ENCODE peak calls at places on chromosomes 1 and 21, in six cellular contexts. V is sigmoid colon, R is testis, Z is transverse colon, K is A549, L is uterus. A is an unnamed sample.

GRCh38 chr1:156117414-156118174 is 3.1 kb downstream of the LMNA start:
- DNase-seq in V (no peak), R (no peak), L (no peak), K (no peak), Z (no peak), A (peak)

GRCh38 chr1:228323401-228323800 is 83.2 kb downstream of the TRIM11 start:
- DNase-seq in R (no peak), L (peak), V (peak), K (no peak), Z (no peak), A (no peak)

GRCh38 chr1:51410568-51411460 is 80.5 kb upstream of the TTC39A start:
- DNase-seq in K (no peak), R (no peak), V (no peak), Z (no peak), L (no peak), A (no peak)

GRCh38 chr1:173666646-173667045 is 3.0 kb downstream of the ANKRD45 start:
- DNase-seq in R (no peak), L (no peak), V (no peak), Z (no peak), K (no peak), A (no peak)

GRCh38 chr1:26483980-26484379 is 11.7 kb downstream of the HMGN2 start:
- DNase-seq in L (no peak), K (no peak), Z (no peak), R (no peak), V (no peak), A (no peak)

GRCh38 chr1:88890790-88891317 is 513 bp downstream of the GTF2B start:
- DNase-seq in K (no peak), V (no peak), R (peak), Z (peak), L (no peak), A (peak)

GRCh38 chr1:85464497-85465098 is 361 bp downstream of the DDAH1 start:
- DNase-seq in R (peak), K (peak), V (peak), Z (peak), L (peak), A (peak)

GRCh38 chr1:69794831-69795230 is 227.1 kb downstream of the LRRC7 start:
- DNase-seq in Z (no peak), R (no peak), V (no peak), K (peak), L (no peak), A (no peak)

GRCh38 chr21:34276711-34277425 is 86.9 kb upstream of the KCNE2 start:
- DNase-seq in R (no peak), L (no peak), V (no peak), Z (no peak), K (no peak), A (no peak)

GRCh38 chr1:116711061-116711582 is 43.1 kb upstream of the CD2 start:
- DNase-seq in L (no peak), K (no peak), R (no peak), V (no peak), Z (no peak), A (peak)

GRCh38 chr1:208247696-208248095 is 3.5 kb upstream of the PLXNA2 start:
- DNase-seq in Z (no peak), K (no peak), R (no peak), V (no peak), L (no peak), A (no peak)

GRCh38 chr1:15277933-15278332 is 30.9 kb downstream of the FHAD1 start:
- DNase-seq in K (no peak), Z (no peak), V (no peak), R (no peak), L (no peak), A (no peak)

GRCh38 chr1:5598824-5599395 is 393.3 kb downstream of the NPHP4 start:
- DNase-seq in L (no peak), R (no peak), K (no peak), V (no peak), Z (no peak), A (no peak)

GRCh38 chr21:45306832-45307571 is 19.3 kb upstream of the POFUT2 start:
- DNase-seq in L (peak), V (peak), Z (peak), R (peak), K (no peak), A (peak)

GRCh38 chr21:38229260-38229877 is 27.4 kb upstream of the KCNJ15 start:
- DNase-seq in Z (no peak), K (peak), V (no peak), R (no peak), L (no peak), A (no peak)

GRCh38 chr1:43858324-43858723 is 75.3 kb upstream of the ARTN start:
- DNase-seq in Z (no peak), V (peak), K (no peak), R (peak), L (peak), A (peak)

GRCh38 chr1:111444031-111444430 is 5.0 kb downstream of the WDR77 start:
- DNase-seq in V (no peak), K (no peak), Z (no peak), L (no peak), R (no peak), A (no peak)

GRCh38 chr1:230894032-230894431 is 25.7 kb upstream of the C1orf198 start:
- DNase-seq in R (no peak), V (no peak), Z (no peak), L (no peak), K (no peak), A (no peak)

GRCh38 chr1:168285419-168285790 is 4.7 kb downstream of the TBX19 start:
- DNase-seq in Z (no peak), R (no peak), V (no peak), K (no peak), L (no peak), A (peak)

GRCh38 chr1:170273556-170274501 is 128.1 kb downstream of the NTMT2 start:
- DNase-seq in Z (no peak), K (no peak), V (no peak), L (no peak), R (peak), A (peak)

GRCh38 chr1:196317535-196318522 is 290.4 kb downstream of the KCNT2 start:
- DNase-seq in K (peak), R (peak), V (no peak), Z (no peak), L (no peak), A (peak)

GRCh38 chr1:25232027-25232865 is at the start of gene SYF2:
- DNase-seq in R (peak), Z (peak), V (peak), K (peak), L (peak), A (peak)

GRCh38 chr1:25238046-25238445 is 5.7 kb upstream of the SYF2 start:
- DNase-seq in V (no peak), L (no peak), R (no peak), Z (no peak), K (no peak), A (no peak)

GRCh38 chr1:25232866-25233784 is 823 bp upstream of the SYF2 start:
- DNase-seq in K (peak), R (peak), V (peak), Z (peak), L (peak), A (peak)
- TF ChIP-seq POLR2A in K (peak), R (no peak), V (no peak), Z (no peak), L (no peak), A (no peak)

GRCh38 chr21:17611414-17612022 is 1.2 kb downstream of the BTG3 start:
- DNase-seq in Z (peak), L (peak), V (peak), R (peak), K (peak), A (peak)
- TF ChIP-seq CTCF in Z (no peak), L (peak), V (peak), R (no peak), K (no peak), A (no peak)

GRCh38 chr1:226082587-226082917 is 20.0 kb downstream of the H3-3A start:
- DNase-seq in R (no peak), L (no peak), Z (no peak), V (no peak), K (no peak), A (no peak)

GRCh38 chr1:226086776-226087175 is 24.3 kb downstream of the H3-3A start:
- DNase-seq in K (no peak), V (no peak), L (no peak), R (no peak), Z (no peak), A (no peak)

GRCh38 chr1:226085675-226086074 is 23.2 kb downstream of the H3-3A start:
- DNase-seq in V (no peak), L (no peak), Z (no peak), K (no peak), R (no peak), A (no peak)

GRCh38 chr1:226082959-226083302 is 20.4 kb downstream of the H3-3A start:
- DNase-seq in R (peak), L (peak), V (peak), Z (peak), K (peak), A (peak)

GRCh38 chr1:226083303-226084101 is 21.0 kb downstream of the H3-3A start:
- DNase-seq in V (peak), L (peak), Z (peak), K (peak), R (peak), A (peak)
- TF ChIP-seq POLR2A in V (no peak), L (peak), Z (no peak), K (peak), R (no peak), A (peak)

GRCh38 chr1:214318356-214318755 is 37.4 kb downstream of the SMYD2 start:
- DNase-seq in V (no peak), R (no peak), Z (no peak), K (no peak), L (no peak), A (no peak)

GRCh38 chr1:214316597-214316996 is 35.6 kb downstream of the SMYD2 start:
- DNase-seq in Z (no peak), L (no peak), V (no peak), K (no peak), R (no peak), A (peak)

GRCh38 chr1:214317300-214317699 is 36.3 kb downstream of the SMYD2 start:
- DNase-seq in Z (no peak), R (no peak), K (no peak), V (no peak), L (no peak), A (no peak)

GRCh38 chr1:214318956-214319355 is 38.0 kb downstream of the SMYD2 start:
- DNase-seq in K (no peak), Z (no peak), V (no peak), L (no peak), R (no peak), A (no peak)

DNA sequence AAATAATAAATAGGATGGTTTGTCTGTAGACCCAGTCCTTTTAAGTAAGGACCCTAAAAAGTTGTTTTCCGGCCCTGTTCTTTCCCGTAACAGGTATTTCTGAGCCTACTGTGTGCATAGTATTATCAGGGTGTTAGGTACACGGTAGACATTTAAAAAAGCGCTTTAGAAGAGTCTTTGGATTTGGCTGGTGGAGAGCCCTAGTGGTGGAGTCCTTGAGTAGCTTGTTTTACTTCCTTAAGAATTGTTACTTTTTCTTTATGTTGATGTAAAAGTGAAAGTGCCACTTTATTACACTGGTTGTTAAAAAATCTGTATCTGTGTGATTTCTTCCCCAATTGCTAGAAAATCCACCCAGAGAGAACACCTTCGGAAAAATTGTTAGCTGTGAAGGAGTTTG is 36.8 kb downstream of the SMYD2 start:
- DNase-seq in Z (no peak), V (no peak), L (no peak), K (no peak), R (no peak), A (no peak)
- TF ChIP-seq CTCF in Z (no peak), V (no peak), L (no peak), K (no peak), R (no peak), A (no peak)

GRCh38 chr1:192812420-192813209 is 3.8 kb downstream of the RGS2 start:
- DNase-seq in R (no peak), V (no peak), Z (no peak), K (no peak), L (no peak), A (no peak)
- TF ChIP-seq POLR2A in R (no peak), V (no peak), Z (no peak), K (no peak), L (no peak), A (no peak)

GRCh38 chr1:157419845-157420542 is 132.3 kb downstream of the FCRL5 start:
- DNase-seq in K (no peak), Z (no peak), L (no peak), V (no peak), R (no peak), A (no peak)
- TF ChIP-seq CTCF in K (no peak), Z (no peak), L (no peak), V (no peak), R (no peak), A (no peak)

DNA sequence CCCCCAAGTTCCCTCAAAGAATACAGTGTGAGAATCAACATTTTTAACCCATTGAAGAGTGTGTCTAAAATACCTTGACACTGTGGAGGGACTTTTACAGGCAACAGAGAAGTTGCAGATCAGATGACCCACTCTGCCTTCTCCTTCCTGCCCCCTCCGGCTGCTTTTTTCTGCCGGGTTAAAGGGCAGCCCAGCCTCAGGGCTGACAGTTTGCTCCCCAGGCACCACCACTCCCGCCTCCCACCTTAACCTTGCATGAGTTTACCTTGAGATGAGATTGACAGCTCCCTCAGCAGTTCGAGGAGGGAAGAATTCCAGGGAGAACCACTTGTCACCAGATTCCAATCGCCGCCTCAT is 3.2 kb downstream of the MTHFR start:
- DNase-seq in R (peak), K (no peak), L (no peak), V (no peak), Z (no peak), A (peak)
- TF ChIP-seq POLR2A in R (no peak), K (no peak), L (no peak), V (no peak), Z (no peak), A (no peak)

GRCh38 chr1:92084651-92085050 is 4.5 kb downstream of the BTBD8 start:
- DNase-seq in R (no peak), L (no peak), Z (no peak), V (no peak), K (no peak), A (no peak)

GRCh38 chr1:92081031-92081430 is 886 bp downstream of the BTBD8 start:
- DNase-seq in L (no peak), K (no peak), Z (no peak), V (no peak), R (no peak), A (no peak)

GRCh38 chr1:92079441-92079840 is 704 bp upstream of the BTBD8 start:
- DNase-seq in R (no peak), Z (no peak), V (no peak), L (no peak), K (no peak), A (no peak)

GRCh38 chr1:92076363-92076762 is 1.2 kb upstream of the SETSIP start:
- DNase-seq in Z (no peak), R (no peak), K (no peak), V (no peak), L (no peak), A (no peak)

DNA sequence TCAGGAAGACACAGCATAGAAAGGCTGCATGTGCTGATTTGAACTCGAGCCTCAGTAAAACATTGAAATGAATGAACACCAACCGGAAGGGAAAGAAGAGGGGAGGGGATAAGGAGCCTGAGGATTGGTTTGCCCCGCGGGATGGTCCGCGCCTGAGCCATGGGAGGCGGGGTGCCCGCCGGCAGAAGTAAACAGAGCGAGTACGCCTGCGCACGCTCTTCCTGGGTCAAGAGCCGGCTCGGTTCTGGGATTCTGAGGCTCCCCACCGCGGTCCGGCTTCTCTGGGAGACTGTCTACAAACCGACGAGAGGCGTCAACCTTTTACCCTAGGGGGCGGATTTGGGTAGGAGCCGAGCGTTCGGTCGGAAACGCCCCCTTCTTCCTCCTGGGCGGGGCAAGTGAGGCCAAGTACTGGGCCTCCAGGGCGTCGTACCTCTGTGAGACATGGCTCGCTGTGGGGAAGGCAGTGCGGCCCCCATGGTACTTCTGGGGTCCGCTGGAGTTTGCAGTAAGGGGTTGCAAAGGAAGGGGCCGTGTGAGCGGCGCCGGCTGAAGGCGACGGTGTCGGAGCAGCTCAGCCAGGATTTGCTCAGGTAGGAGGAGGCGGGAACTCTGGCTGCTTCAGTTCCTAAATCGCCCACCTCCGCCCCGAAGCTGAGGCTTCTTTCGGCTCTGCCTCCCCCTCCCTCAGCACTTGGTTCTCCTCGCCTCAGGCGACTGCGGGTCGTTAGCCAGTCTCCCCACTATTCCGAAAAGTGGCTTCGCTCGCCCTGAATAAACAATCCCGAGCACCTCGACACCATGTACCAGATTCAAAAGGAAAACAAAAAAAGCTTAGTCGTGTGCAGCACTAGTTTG is at the start of gene BTBD8:
- DNase-seq in Z (peak), V (peak), K (peak), R (peak), L (peak), A (peak)
- TF ChIP-seq CTCF in Z (no peak), V (no peak), K (no peak), R (no peak), L (peak), A (peak)